ENCODE peak calls at places on chromosomes 16 and 17, in ten cellular contexts. Q, X, B, R, G, F, A, E, Z and M are unnamed samples.

GRCh38 chr16:58679763-58680162 is 4.8 kb downstream of the SLC38A7 start:
- DNase-seq in B (no peak), R (no peak), X (no peak), G (no peak), Q (no peak), F (no peak), E (no peak), A (no peak), Z (no peak), M (no peak)

GRCh38 chr17:61251939-61252865 is 147.4 kb upstream of the TBX2 start:
- DNase-seq in F (no peak), Q (no peak), R (no peak), Z (peak; percentile 95), A (peak; percentile 92), E (no peak), G (no peak), B (peak; percentile 97), X (peak; percentile 99), M (no peak)

GRCh38 chr17:3843935-3844516 is 2.0 kb downstream of the NCBP3 start:
- DNase-seq in Z (no peak), R (no peak), G (peak; percentile 72), X (no peak), Q (peak; percentile 52), E (no peak), A (no peak), B (peak; percentile 24), F (peak; percentile 74), M (peak; percentile 36)

GRCh38 chr16:28623172-28623711 is 13.4 kb upstream of the SULT1A1 start:
- DNase-seq in A (peak; percentile 57), G (peak; percentile 94), R (no peak), X (no peak), E (no peak), B (no peak), Z (no peak), F (peak; percentile 39), Q (no peak), M (no peak)

GRCh38 chr17:27809555-27809954 is 9.2 kb upstream of the NOS2 start:
- DNase-seq in E (no peak), G (no peak), A (no peak), B (no peak), X (no peak), Q (no peak), R (no peak), F (no peak), Z (no peak), M (no peak)

GRCh38 chr17:17749025-17749772 is 67.9 kb downstream of the RAI1 start:
- DNase-seq in G (peak; percentile 61), R (no peak), Z (no peak), F (peak; percentile 79), B (no peak), A (no peak), E (no peak), X (no peak), Q (no peak), M (no peak)

GRCh38 chr17:3636908-3637373 is 381 bp downstream of the CTNS start:
- DNase-seq in G (no peak), Z (no peak), A (no peak), E (no peak), X (no peak), F (no peak), R (no peak), B (no peak), Q (peak; percentile 35), M (no peak)

GRCh38 chr16:70383421-70383960 is 36.8 kb downstream of the DDX19A start:
- DNase-seq in Q (no peak), R (no peak), E (no peak), Z (no peak), F (no peak), B (no peak), X (no peak), A (no peak), G (no peak), M (no peak)

GRCh38 chr17:77245162-77245926 is 104.6 kb downstream of the SEC14L1 start:
- DNase-seq in B (no peak), F (no peak), X (no peak), Q (no peak), G (no peak), R (no peak), Z (no peak), A (no peak), E (no peak), M (no peak)

GRCh38 chr17:30921544-30922196 is at the start of gene ADAP2:
- DNase-seq in A (peak; percentile 62), Z (no peak), X (no peak), G (peak; percentile 27), R (peak; percentile 8), B (no peak), Q (peak; percentile 29), F (peak; percentile 68), E (no peak), M (peak; percentile 71)

GRCh38 chr17:50806141-50806643 is 29.2 kb upstream of the WFIKKN2 start:
- DNase-seq in Q (no peak), Z (no peak), F (peak; percentile 65), E (no peak), B (no peak), R (no peak), X (no peak), A (no peak), G (no peak), M (no peak)

GRCh38 chr16:70697601-70698170 is 11.8 kb upstream of the MTSS2 start:
- DNase-seq in G (no peak), R (no peak), E (no peak), X (no peak), B (peak; percentile 81), Z (no peak), A (no peak), F (no peak), Q (no peak), M (no peak)

GRCh38 chr17:67993153-67993997 is 2.9 kb downstream of the C17orf58 start:
- DNase-seq in X (peak; percentile 66), B (peak; percentile 85), Q (peak; percentile 81), R (peak; percentile 69), Z (peak; percentile 68), E (no peak), G (peak; percentile 97), F (peak; percentile 88), A (peak; percentile 72), M (peak; percentile 86)
- TF ChIP-seq CTCF in X (no peak), B (peak; percentile 23), Q (no peak), R (no peak), Z (no peak), E (no peak), G (no peak), F (no peak), A (no peak), M (no peak)

DNA sequence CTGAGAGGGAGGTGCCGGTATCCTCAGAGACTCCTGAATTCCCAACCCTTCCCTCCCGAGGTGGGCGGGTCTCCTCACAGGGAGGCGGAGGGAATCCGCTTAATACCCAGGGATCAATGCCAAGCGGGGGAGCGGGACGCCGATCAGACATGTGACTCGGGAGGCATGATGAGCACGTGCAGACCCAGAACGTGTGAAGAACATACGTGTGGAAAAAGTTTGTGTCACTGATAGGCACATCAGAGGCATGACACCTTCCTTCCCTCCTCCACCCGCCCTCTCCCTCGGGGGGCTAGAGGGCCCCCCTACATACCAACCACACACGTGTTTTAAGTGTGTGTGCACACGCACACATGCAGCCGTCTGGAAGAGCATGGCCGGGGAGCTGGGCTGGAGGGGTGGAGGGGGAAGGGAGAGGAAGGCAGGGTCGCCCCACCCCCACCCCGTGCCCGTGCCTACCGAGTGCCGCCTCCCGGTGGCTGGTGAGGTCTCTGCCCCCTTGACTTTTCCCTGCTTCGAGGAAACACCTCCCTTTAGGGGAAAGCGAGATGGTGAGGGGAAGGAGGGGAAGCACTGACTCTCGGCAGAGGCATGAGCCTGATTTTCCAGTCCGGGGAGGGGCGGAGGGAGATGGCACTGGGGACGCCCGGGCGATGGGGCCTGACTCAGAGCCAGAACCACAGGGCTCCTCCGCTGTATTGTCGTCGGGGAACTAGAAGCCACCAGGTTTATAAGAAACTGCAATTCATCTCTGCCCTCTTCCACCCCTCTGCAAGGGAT is 12.1 kb upstream of the TBX21 start:
- DNase-seq in R (no peak), A (no peak), Z (no peak), F (peak; percentile 74), E (no peak), Q (no peak), G (no peak), X (no peak), B (peak; percentile 6), M (no peak)
- TF ChIP-seq CTCF in R (no peak), A (no peak), Z (no peak), F (peak; percentile 34), E (no peak), Q (no peak), G (no peak), X (no peak), B (no peak), M (no peak)

GRCh38 chr16:4321286-4322120 is 5.6 kb downstream of the GLIS2 start:
- DNase-seq in E (no peak), A (no peak), Z (no peak), F (no peak), B (no peak), R (no peak), G (no peak), Q (no peak), X (no peak), M (no peak)
- TF ChIP-seq CTCF in E (no peak), A (no peak), Z (no peak), F (no peak), B (no peak), R (no peak), G (no peak), Q (no peak), X (no peak), M (no peak)

DNA sequence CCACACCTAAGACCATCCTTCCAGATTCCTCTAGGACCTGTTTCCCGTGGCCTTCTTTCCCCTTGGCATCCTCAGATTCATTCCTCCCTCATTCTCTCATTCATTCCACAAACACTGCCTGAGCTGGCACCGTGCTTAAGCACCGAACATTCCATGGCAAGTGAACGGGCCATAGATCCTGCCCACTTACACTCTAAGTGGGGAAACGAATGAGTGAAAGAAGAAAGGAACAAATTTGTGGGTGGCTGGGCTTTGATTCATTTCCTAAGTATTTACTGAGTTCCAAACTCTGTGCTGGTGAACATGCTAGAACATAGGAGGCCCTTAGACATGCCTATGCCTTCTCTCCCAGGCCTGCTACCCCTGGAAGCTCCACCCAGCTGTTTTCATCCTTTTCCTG is 30.0 kb downstream of the SRCIN1 start:
- DNase-seq in F (no peak), G (no peak), X (no peak), Q (no peak), R (no peak), B (peak; percentile 48), E (no peak), Z (no peak), A (no peak), M (no peak)
- TF ChIP-seq CTCF in F (no peak), G (no peak), X (no peak), Q (no peak), R (no peak), B (no peak), E (no peak), Z (no peak), A (no peak), M (no peak)